ENCODE peak calls at places on chromosomes 11 and 22, in five cellular contexts. U is EL; F is nucleus accumbens; A is effector CD4-positive, alpha-beta T cell; Y is NCI-H1105. K is an unnamed sample.
A peak's percentile ranks its signal among the peaks of the same experiment; 100 is the strongest.

GRCh38 chr11:18907391-18907790 is 31.8 kb downstream of the MRGPRX1 start:
- DNase-seq in U (no peak), F (no peak), A (no peak), Y (no peak), K (peak; percentile 21)

GRCh38 chr11:128824199-128825049 is 42.7 kb downstream of the KCNJ1 start:
- DNase-seq in U (no peak), F (no peak), A (no peak), Y (no peak), K (no peak)

GRCh38 chr22:24144056-24144455 is 37.2 kb upstream of the SUSD2 start:
- DNase-seq in U (no peak), F (no peak), A (no peak), Y (no peak), K (no peak)

GRCh38 chr11:10606536-10607208 is 38.2 kb upstream of the LYVE1 start:
- DNase-seq in U (peak; percentile 44), F (no peak), A (no peak), Y (no peak), K (peak; percentile 77)

GRCh38 chr11:129946256-129946655 is 50.9 kb upstream of the NFRKB start:
- DNase-seq in U (no peak), F (no peak), A (no peak), Y (no peak), K (no peak)

GRCh38 chr11:118529584-118530175 is 1.3 kb upstream of the TMEM25 start:
- DNase-seq in U (no peak), F (no peak), A (no peak), Y (no peak), K (no peak)

GRCh38 chr11:96091476-96091875 is 167.6 kb upstream of the MTMR2 start:
- DNase-seq in U (peak; percentile 55), F (no peak), A (peak; percentile 21), Y (no peak), K (no peak)

GRCh38 chr11:44780940-44781631 is 54.3 kb downstream of the TSPAN18 start:
- DNase-seq in U (no peak), F (no peak), A (no peak), Y (no peak), K (no peak)

GRCh38 chr11:96067160-96067559 is 143.3 kb upstream of the MTMR2 start:
- DNase-seq in U (no peak), F (no peak), A (no peak), Y (no peak), K (no peak)

GRCh38 chr11:121563003-121563402 is 110.2 kb upstream of the SORL1-AS1 start:
- DNase-seq in U (no peak), F (no peak), A (no peak), Y (no peak), K (no peak)

GRCh38 chr11:99015634-99016454 is 4.9 kb upstream of the CNTN5 start:
- DNase-seq in U (peak; percentile 27), F (no peak), A (no peak), Y (peak; percentile 33), K (peak; percentile 55)

GRCh38 chr11:87463486-87464102 is 425.9 kb downstream of the TMEM135 start:
- DNase-seq in U (peak; percentile 50), F (no peak), A (no peak), Y (peak; percentile 47), K (peak; percentile 68)

GRCh38 chr22:27435839-27436581 is 365.5 kb downstream of the MN1 start:
- DNase-seq in U (peak; percentile 37), F (no peak), A (no peak), Y (no peak), K (peak; percentile 33)

GRCh38 chr11:35629914-35630313 is 11.7 kb downstream of the FJX1 start:
- DNase-seq in U (peak; percentile 100), F (no peak), A (no peak), Y (no peak), K (peak; percentile 99)

GRCh38 chr11:84924290-84924689 is 702.9 kb downstream of the DLG2 start:
- DNase-seq in U (no peak), F (no peak), A (no peak), Y (no peak), K (no peak)

GRCh38 chr11:60500276-60500935 is 7.8 kb downstream of the MS4A12 start:
- DNase-seq in U (peak; percentile 58), F (no peak), A (no peak), Y (no peak), K (no peak)

GRCh38 chr11:122229611-122230386 is 113.8 kb upstream of the BLID start:
- DNase-seq in U (no peak), F (no peak), A (no peak), Y (no peak), K (no peak)

GRCh38 chr11:19774329-19774728 is 61.7 kb downstream of the NAV2 start:
- DNase-seq in U (no peak), F (no peak), A (no peak), Y (no peak), K (no peak)

GRCh38 chr11:72411623-72412532 is 22.5 kb downstream of the CLPB start:
- DNase-seq in U (no peak), F (peak; percentile 24), A (no peak), Y (no peak), K (no peak)

GRCh38 chr22:42428760-42429159 is 3.4 kb downstream of the NFAM1 start:
- DNase-seq in U (no peak), F (no peak), A (no peak), Y (no peak), K (no peak)

GRCh38 chr11:11422291-11423128 is 69.5 kb upstream of the CSNK2A3 start:
- DNase-seq in U (no peak), F (no peak), A (no peak), Y (no peak), K (peak; percentile 96)

GRCh38 chr11:61890536-61891330 is 612 bp downstream of the FADS3 start:
- DNase-seq in U (peak; percentile 84), F (peak; percentile 60), A (peak; percentile 18), Y (no peak), K (peak; percentile 54)

GRCh38 chr11:44767421-44767820 is 40.7 kb downstream of the TSPAN18 start:
- DNase-seq in U (peak; percentile 72), F (no peak), A (no peak), Y (no peak), K (no peak)

GRCh38 chr11:42646959-42647358 is 664.8 kb upstream of the API5 start:
- DNase-seq in U (no peak), F (no peak), A (no peak), Y (no peak), K (no peak)

GRCh38 chr22:11613898-11614755 is 3913.9 kb upstream of the OR11H1 start:
- DNase-seq in U (no peak), F (no peak), A (no peak), Y (no peak), K (no peak)

K was measured in bronchial epithelial cell.